ENCODE peak calls at places on chromosomes 2 and 18, in five cellular contexts. B, O, Q, S and Y are unnamed samples.
A peak's percentile ranks its signal among the peaks of the same experiment; 100 is the strongest.

GRCh38 chr2:106974891-106975290 is 88.9 kb upstream of the ST6GAL2 start:
- DNase-seq in B (no peak), O (no peak), Q (no peak), S (no peak), Y (no peak)

GRCh38 chr2:27705851-27706622 is 42.3 kb downstream of the SLC4A1AP start:
- DNase-seq in B (no peak), O (no peak), Q (peak; percentile 67), S (no peak), Y (no peak)

GRCh38 chr2:205405752-205406151 is 276.5 kb upstream of the NRP2 start:
- DNase-seq in B (no peak), O (no peak), Q (no peak), S (no peak), Y (no peak)

GRCh38 chr2:164388511-164388910 is 232.8 kb downstream of the GRB14 start:
- DNase-seq in B (no peak), O (peak; percentile 84), Q (no peak), S (no peak), Y (no peak)

GRCh38 chr2:212107014-212107413 is 431.6 kb downstream of the ERBB4 start:
- DNase-seq in B (no peak), O (no peak), Q (peak; percentile 36), S (no peak), Y (no peak)

GRCh38 chr18:23237524-23238151 is 102.4 kb downstream of the CABLES1 start:
- DNase-seq in B (peak; percentile 93), O (no peak), Q (no peak), S (peak; percentile 37), Y (peak; percentile 57)

GRCh38 chr2:178514664-178515063 is 34.4 kb downstream of the PLEKHA3 start:
- DNase-seq in B (no peak), O (no peak), Q (no peak), S (no peak), Y (no peak)

GRCh38 chr2:148666555-148666954 is 22.0 kb downstream of the EPC2 start:
- DNase-seq in B (no peak), O (no peak), Q (no peak), S (no peak), Y (no peak)

GRCh38 chr2:225889452-225889851 is 489.9 kb downstream of the NYAP2 start:
- DNase-seq in B (peak; percentile 45), O (peak; percentile 54), Q (no peak), S (no peak), Y (no peak)

GRCh38 chr18:43139288-43139946 is 23.9 kb upstream of the RIT2 start:
- DNase-seq in B (no peak), O (no peak), Q (peak; percentile 54), S (no peak), Y (no peak)

GRCh38 chr2:85854166-85854509 is 34.7 kb downstream of the ST3GAL5 start:
- DNase-seq in B (no peak), O (no peak), Q (no peak), S (no peak), Y (no peak)

GRCh38 chr2:73685770-73686438 is 43.7 kb upstream of the NAT8 start:
- DNase-seq in B (no peak), O (no peak), Q (no peak), S (no peak), Y (no peak)

GRCh38 chr2:126933707-126934106 is 35.0 kb downstream of the TEX51 start:
- DNase-seq in B (no peak), O (no peak), Q (no peak), S (no peak), Y (no peak)

GRCh38 chr18:8253943-8254342 is 355.3 kb upstream of the RAB12 start:
- DNase-seq in B (no peak), O (no peak), Q (no peak), S (no peak), Y (no peak)

GRCh38 chr2:73984922-73985317 is 210 bp downstream of the TET3 start:
- DNase-seq in B (no peak), O (peak; percentile 51), Q (peak; percentile 85), S (peak; percentile 75), Y (no peak)

GRCh38 chr2:42385225-42385624 is 24.2 kb upstream of the COX7A2L start:
- DNase-seq in B (no peak), O (no peak), Q (no peak), S (no peak), Y (no peak)

GRCh38 chr2:68251187-68251854 is 1.0 kb downstream of the PPP3R1 start:
- DNase-seq in B (peak; percentile 92), O (peak; percentile 89), Q (peak; percentile 71), S (peak; percentile 70), Y (peak; percentile 82)

GRCh38 chr2:16568998-16569397 is 96.6 kb downstream of the CYRIA start:
- DNase-seq in B (no peak), O (no peak), Q (no peak), S (no peak), Y (no peak)

GRCh38 chr2:43905871-43906270 is 67.1 kb downstream of the ABCG8 start:
- DNase-seq in B (no peak), O (no peak), Q (no peak), S (no peak), Y (no peak)

GRCh38 chr2:186641807-186642321 is 52.0 kb upstream of the FAM171B start:
- DNase-seq in B (peak; percentile 53), O (peak; percentile 67), Q (no peak), S (no peak), Y (no peak)

GRCh38 chr18:34773961-34774754 is 64.1 kb downstream of the DTNA start:
- DNase-seq in B (no peak), O (peak; percentile 68), Q (peak; percentile 63), S (no peak), Y (no peak)

GRCh38 chr2:45264227-45265225 is 255.3 kb upstream of the SIX2 start:
- DNase-seq in B (no peak), O (no peak), Q (no peak), S (no peak), Y (no peak)

GRCh38 chr2:134780977-134781376 is 57.4 kb upstream of the ACMSD start:
- DNase-seq in B (no peak), O (no peak), Q (no peak), S (no peak), Y (no peak)

GRCh38 chr2:134782107-134782506 is 56.3 kb upstream of the ACMSD start:
- DNase-seq in B (no peak), O (no peak), Q (no peak), S (no peak), Y (no peak)

GRCh38 chr2:134783912-134784311 is 54.5 kb upstream of the ACMSD start:
- DNase-seq in B (no peak), O (no peak), Q (no peak), S (no peak), Y (no peak)

GRCh38 chr2:134785659-134786058 is 52.8 kb upstream of the ACMSD start:
- DNase-seq in B (no peak), O (no peak), Q (no peak), S (no peak), Y (no peak)

GRCh38 chr2:134782792-134783191 is 55.6 kb upstream of the ACMSD start:
- DNase-seq in B (peak; percentile 52), O (peak; percentile 45), Q (no peak), S (no peak), Y (no peak)
- TF ChIP-seq CTCF in B (peak; percentile 77), O (peak; percentile 65), Q (no peak), S (peak; percentile 44), Y (peak; percentile 71)

DNA sequence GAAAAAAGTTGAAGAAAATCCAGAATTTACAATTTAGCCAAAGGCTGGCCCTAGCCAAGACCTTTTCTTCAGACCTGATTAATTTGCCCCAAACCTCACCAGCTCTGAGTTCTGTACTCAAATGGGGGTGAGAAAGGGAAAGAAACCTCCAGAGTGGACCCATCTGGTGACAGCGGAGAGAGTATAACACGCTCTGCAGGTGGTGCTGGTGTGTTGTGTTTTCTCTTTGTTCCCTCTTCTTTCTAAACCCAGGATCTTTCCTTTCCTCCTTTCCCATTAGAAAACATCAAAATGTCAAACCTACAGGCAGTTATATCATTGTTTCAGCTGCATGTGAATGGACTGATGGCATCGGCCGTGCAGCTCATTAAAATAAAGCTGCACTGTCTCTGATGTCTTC is 253.3 kb upstream of the SP5 start:
- DNase-seq in B (no peak), O (no peak), Q (no peak), S (no peak), Y (no peak)
- TF ChIP-seq CTCF in B (no peak), O (no peak), Q (no peak), S (no peak), Y (no peak)

GRCh38 chr2:191539068-191539467 is 138.9 kb upstream of the NABP1 start:
- DNase-seq in B (peak; percentile 35), O (peak; percentile 42), Q (no peak), S (no peak), Y (no peak)
- TF ChIP-seq CTCF in B (peak; percentile 83), O (peak; percentile 61), Q (no peak), S (peak; percentile 46), Y (peak; percentile 59)

DNA sequence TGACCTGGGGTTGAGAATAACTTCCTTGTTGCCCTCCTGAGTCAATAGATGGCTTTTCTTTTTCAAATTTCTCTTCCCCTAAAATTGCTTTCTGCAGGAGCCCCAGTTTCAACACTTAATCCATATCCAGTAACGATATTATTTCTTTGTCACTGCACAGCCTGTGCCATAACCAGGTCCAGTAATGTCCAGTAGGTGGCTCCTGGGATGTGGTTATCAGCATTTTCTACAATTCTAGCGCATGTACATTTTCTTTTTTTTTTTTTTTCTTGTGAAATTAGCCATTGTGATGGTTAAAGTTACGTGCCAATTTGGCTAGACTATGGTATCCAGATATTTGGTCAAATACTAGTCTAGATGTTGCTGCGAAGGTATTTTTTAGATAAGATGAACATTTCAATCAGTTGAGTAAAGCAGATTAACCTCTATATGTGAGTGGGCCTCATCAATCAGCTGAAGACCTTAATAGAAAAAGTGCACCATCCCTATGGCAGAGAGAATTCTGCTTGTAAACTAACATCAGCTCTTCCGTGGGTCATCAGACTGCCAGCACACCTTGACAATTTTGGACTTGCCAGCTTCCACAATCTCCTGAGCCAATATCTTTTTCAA is 72.9 kb upstream of the SCG2 start:
- DNase-seq in B (peak; percentile 15), O (no peak), Q (no peak), S (no peak), Y (no peak)
- TF ChIP-seq CTCF in B (peak; percentile 67), O (peak; percentile 30), Q (no peak), S (no peak), Y (no peak)

DNA sequence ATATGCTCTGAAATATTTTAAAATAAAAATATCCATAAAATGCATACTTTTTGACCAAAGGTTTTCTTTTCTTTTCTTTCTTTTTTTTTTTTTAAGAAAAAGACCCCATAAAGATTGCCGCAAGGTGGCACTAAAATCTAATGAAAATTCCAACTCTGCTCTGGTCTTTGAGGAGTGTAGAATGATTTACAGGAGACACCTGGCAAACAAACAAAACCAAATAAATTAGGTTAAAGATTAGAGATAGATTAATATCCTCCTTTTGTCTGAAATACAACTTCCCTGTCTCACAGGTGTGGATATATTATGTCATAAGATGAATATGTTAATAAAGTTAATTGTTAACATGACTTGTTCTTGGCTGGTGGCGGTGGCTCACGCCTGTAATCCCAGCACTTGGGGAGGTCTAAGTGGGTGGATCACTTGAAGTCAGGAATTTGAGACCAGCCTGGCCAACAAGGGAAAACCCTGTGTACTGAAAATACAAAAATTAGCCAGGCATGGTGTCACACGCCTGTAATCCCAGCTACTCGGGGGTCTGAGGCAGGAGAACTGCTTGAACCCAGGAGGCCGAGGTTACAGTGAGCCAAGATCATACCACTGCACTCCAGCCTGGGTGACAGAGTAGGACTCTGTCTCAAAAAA is 3.5 kb upstream of the RHOB start:
- DNase-seq in B (peak; percentile 55), O (peak; percentile 57), Q (no peak), S (no peak), Y (no peak)
- TF ChIP-seq CTCF in B (peak; percentile 90), O (peak; percentile 52), Q (peak; percentile 46), S (peak; percentile 55), Y (peak; percentile 51)